ENCODE peak calls at places on chromosome 18, in four cellular contexts. C, N, G and R are unnamed samples.

GRCh38 chr18:13256444-13257305 is 38.1 kb downstream of the LDLRAD4 start:
- DNase-seq in C (no peak), N (no peak), G (peak), R (no peak)

GRCh38 chr18:2112435-2113045 is 458.8 kb downstream of the METTL4 start:
- DNase-seq in C (no peak), N (peak), G (no peak), R (no peak)

GRCh38 chr18:77013777-77014525 is 118.6 kb downstream of the MBP start:
- DNase-seq in C (no peak), N (no peak), G (no peak), R (no peak)

GRCh38 chr18:25921677-25922421 is 168.6 kb downstream of the SS18 start:
- DNase-seq in C (no peak), N (peak), G (peak), R (peak)

GRCh38 chr18:45688834-45689233 is 35.1 kb upstream of the SLC14A1 start:
- DNase-seq in C (peak), N (no peak), G (no peak), R (no peak)

GRCh38 chr18:31679806-31680793 is 4.3 kb downstream of the B4GALT6 start:
- DNase-seq in C (no peak), N (no peak), G (no peak), R (no peak)

GRCh38 chr18:23340661-23341060 is 112.4 kb upstream of the RIOK3 start:
- DNase-seq in C (no peak), N (no peak), G (peak), R (peak)

GRCh38 chr18:79425573-79425895 is 29.8 kb downstream of the NFATC1 start:
- DNase-seq in C (no peak), N (no peak), G (no peak), R (no peak)

GRCh38 chr18:76251691-76252090 is 243.4 kb downstream of the ZNF516 start:
- DNase-seq in C (no peak), N (no peak), G (no peak), R (no peak)

GRCh38 chr18:23243178-23243577 is 107.9 kb downstream of the CABLES1 start:
- DNase-seq in C (no peak), N (no peak), G (peak), R (peak)

GRCh38 chr18:21598726-21599584 is 1.5 kb downstream of the ESCO1 start:
- DNase-seq in C (no peak), N (no peak), G (no peak), R (no peak)

GRCh38 chr18:52422985-52423601 is 83.1 kb downstream of the DCC start:
- DNase-seq in C (no peak), N (no peak), G (peak), R (no peak)

GRCh38 chr18:21393986-21394385 is 152.0 kb downstream of the GREB1L start:
- DNase-seq in C (no peak), N (no peak), G (no peak), R (no peak)

GRCh38 chr18:26503382-26503781 is 45.0 kb downstream of the KCTD1 start:
- DNase-seq in C (no peak), N (no peak), G (no peak), R (no peak)

GRCh38 chr18:13103366-13103765 is 112.2 kb downstream of the CEP192 start:
- DNase-seq in C (no peak), N (no peak), G (peak), R (no peak)

GRCh38 chr18:53551868-53552426 is 672.5 kb downstream of the MBD2 start:
- DNase-seq in C (no peak), N (no peak), G (no peak), R (no peak)

GRCh38 chr18:50396005-50396404 is 21.2 kb downstream of the SKA1 start:
- DNase-seq in C (no peak), N (no peak), G (no peak), R (no peak)

GRCh38 chr18:39721712-39722111 is 2156.1 kb upstream of the CELF4 start:
- DNase-seq in C (no peak), N (no peak), G (no peak), R (no peak)

GRCh38 chr18:71136487-71136886 is 847.6 kb downstream of the SOCS6 start:
- DNase-seq in C (no peak), N (no peak), G (no peak), R (no peak)

GRCh38 chr18:23650963-23651927 is 11.5 kb downstream of the ANKRD29 start:
- DNase-seq in C (no peak), N (peak), G (no peak), R (peak)